ENCODE peak calls at places on chromosome 1, in seven cellular contexts. X is neural progenitor cell; H is neural crest cell; U is posterior cingulate gyrus; Z is activated naive CD4-positive, alpha-beta T cell treated with anti-CD3 and anti-CD28 coated beads, Interleukin-2, amount 50 U/mL, for 16 hours; P is pulmonary artery endothelial cell; Y is glutamatergic neuron. L is an unnamed sample.

GRCh38 chr1:18217398-18218043 is 109.9 kb downstream of the IGSF21 start:
- DNase-seq in X (no peak), H (peak; percentile 10), U (no peak), Z (no peak), P (no peak), Y (no peak), L (peak; percentile 19)

GRCh38 chr1:181551249-181551648 is 67.9 kb downstream of the CACNA1E start:
- DNase-seq in X (peak; percentile 79), H (peak; percentile 14), U (peak; percentile 89), Z (no peak), P (no peak), Y (peak; percentile 64), L (no peak)

GRCh38 chr1:16148329-16149092 is 7.4 kb downstream of the EPHA2 start:
- DNase-seq in X (no peak), H (no peak), U (no peak), Z (no peak), P (no peak), Y (no peak), L (no peak)

GRCh38 chr1:4394366-4394765 is 260.0 kb upstream of the AJAP1 start:
- DNase-seq in X (no peak), H (no peak), U (no peak), Z (no peak), P (no peak), Y (no peak), L (no peak)

GRCh38 chr1:168146160-168146539 is 9.4 kb upstream of the GPR161 start:
- DNase-seq in X (no peak), H (no peak), U (no peak), Z (no peak), P (no peak), Y (no peak), L (no peak)

GRCh38 chr1:179251675-179252074 is 22.2 kb upstream of the ABL2 start:
- DNase-seq in X (peak; percentile 43), H (no peak), U (no peak), Z (no peak), P (no peak), Y (no peak), L (no peak)

GRCh38 chr1:27116697-27117096 is 38.2 kb downstream of the SLC9A1 start:
- DNase-seq in X (no peak), H (no peak), U (no peak), Z (no peak), P (no peak), Y (no peak), L (no peak)

GRCh38 chr1:24126023-24126671 is 14.2 kb upstream of the MYOM3 start:
- DNase-seq in X (no peak), H (no peak), U (no peak), Z (no peak), P (no peak), Y (no peak), L (no peak)

GRCh38 chr1:59377350-59377904 is 80.5 kb downstream of the FGGY start:
- DNase-seq in X (no peak), H (no peak), U (no peak), Z (no peak), P (no peak), Y (no peak), L (no peak)

GRCh38 chr1:4749406-4749805 is 95.0 kb downstream of the AJAP1 start:
- DNase-seq in X (no peak), H (no peak), U (no peak), Z (no peak), P (no peak), Y (no peak), L (no peak)

GRCh38 chr1:153401461-153401860 is 10.6 kb upstream of the S100A8 start:
- DNase-seq in X (no peak), H (no peak), U (no peak), Z (no peak), P (no peak), Y (no peak), L (no peak)